ENCODE peak calls at places on chromosome 20, in six cellular contexts. N is heart left ventricle; I is NCI-H1436 treated with DMSO at 0.1 percent for 48 hours; G is activated CD4-positive, alpha-beta T cell treated with anti-CD3 and anti-CD28 coated beads, Interleukin-2, amount 10 ng/mL, durations not matched to agents 7 days and 5 days; S is HuH-7.5; X is heart right ventricle. V is an unnamed sample.

GRCh38 chr20:59204201-59204894 is 40.7 kb downstream of the ZNF831 start:
- DNase-seq in N (no peak), I (no peak), G (no peak), S (no peak), X (no peak), V (no peak)

GRCh38 chr20:19522080-19522801 is 235.8 kb upstream of the RIN2 start:
- DNase-seq in N (no peak), I (no peak), G (no peak), S (no peak), X (no peak), V (no peak)

GRCh38 chr20:1060985-1061384 is 57.4 kb upstream of the PSMF1 start:
- DNase-seq in N (no peak), I (no peak), G (no peak), S (no peak), X (no peak), V (no peak)

GRCh38 chr20:62963614-62964397 is 11.3 kb downstream of the SLC17A9 start:
- DNase-seq in N (no peak), I (no peak), G (no peak), S (no peak), X (no peak), V (peak)

GRCh38 chr20:41005361-41005729 is 23.3 kb upstream of the TOP1 start:
- DNase-seq in N (peak), I (no peak), G (no peak), S (no peak), X (peak), V (peak)

GRCh38 chr20:14193885-14194284 is 143.5 kb downstream of the FLRT3 start:
- DNase-seq in N (no peak), I (no peak), G (no peak), S (no peak), X (no peak), V (no peak)

GRCh38 chr20:25136643-25137559 is 55.0 kb upstream of the VSX1 start:
- DNase-seq in N (peak), I (no peak), G (no peak), S (no peak), X (peak), V (peak)

GRCh38 chr20:23928788-23929187 is 49.2 kb upstream of the CST5 start:
- DNase-seq in N (no peak), I (no peak), G (peak), S (no peak), X (no peak), V (no peak)

GRCh38 chr20:25247100-25247665 is 702 bp upstream of the PYGB start:
- DNase-seq in N (peak), I (no peak), G (no peak), S (peak), X (peak), V (peak)

GRCh38 chr20:12827796-12828406 is 180.9 kb upstream of the SPTLC3 start:
- DNase-seq in N (no peak), I (no peak), G (no peak), S (no peak), X (no peak), V (no peak)

GRCh38 chr20:17936791-17937687 is 31.6 kb downstream of the SNX5 start:
- DNase-seq in N (peak), I (no peak), G (no peak), S (no peak), X (peak), V (peak)